ENCODE peak calls at places on chromosomes 11 and 22, in ten cellular contexts. U is A172; Y is Daoy; I is NCI-H1092 treated with DMSO at 0.1 percent for 48 hours; P is PC-9; Q is stimulated activated CD4-positive, alpha-beta T cell treated with anti-CD3 and anti-CD28 coated beads, Interleukin-12 subunit alpha, Interleukin-12 subunit beta, amount 100 ng/mL, for 48 hours; X is T-helper 2 cell; J is fibroblast of pulmonary artery; R is thoracic aorta; E is fibroblast of lung. F is an unnamed sample.

GRCh38 chr22:50522208-50522805 is 3.1 kb downstream of the SCO2 start:
- DNase-seq in U (no peak), Y (peak), I (no peak), P (no peak), Q (no peak), X (no peak), J (no peak), R (no peak), E (no peak), F (no peak)

GRCh38 chr11:10076458-10077141 is 217.4 kb downstream of the SBF2 start:
- DNase-seq in U (peak), Y (peak), I (no peak), P (peak), Q (no peak), X (peak), J (peak), R (peak), E (peak), F (no peak)

GRCh38 chr22:36385491-36386350 is 2.0 kb downstream of the MYH9 start:
- DNase-seq in U (peak), Y (peak), I (peak), P (peak), Q (no peak), X (peak), J (no peak), R (peak), E (no peak), F (peak)

GRCh38 chr11:122141757-122142156 is 25.7 kb upstream of the BLID start:
- DNase-seq in U (no peak), Y (no peak), I (peak), P (no peak), Q (no peak), X (no peak), J (no peak), R (no peak), E (no peak), F (no peak)

GRCh38 chr11:95999604-96000003 is 75.7 kb upstream of the MTMR2 start:
- DNase-seq in U (no peak), Y (no peak), I (no peak), P (no peak), Q (no peak), X (no peak), J (no peak), R (no peak), E (no peak), F (no peak)

GRCh38 chr11:16863382-16863781 is 124.9 kb downstream of the C11orf58 start:
- DNase-seq in U (no peak), Y (no peak), I (no peak), P (no peak), Q (no peak), X (no peak), J (no peak), R (no peak), E (no peak), F (no peak)

GRCh38 chr11:18253222-18253621 is 4.8 kb upstream of the SAA2 start:
- DNase-seq in U (no peak), Y (no peak), I (no peak), P (no peak), Q (no peak), X (no peak), J (no peak), R (no peak), E (no peak), F (no peak)

GRCh38 chr22:29762263-29762662 is 4.5 kb downstream of the ZMAT5 start:
- DNase-seq in U (no peak), Y (no peak), I (peak), P (peak), Q (no peak), X (no peak), J (no peak), R (no peak), E (no peak), F (no peak)

GRCh38 chr11:96324912-96325311 is 18.1 kb downstream of the MAML2 start:
- DNase-seq in U (peak), Y (peak), I (no peak), P (peak), Q (no peak), X (no peak), J (peak), R (no peak), E (peak), F (no peak)

F was measured in CD8-positive, alpha-beta memory T cell.